ENCODE peak calls at places on chromosomes 7 and 10, in nine cellular contexts. One of them, this sample, is unnamed.

GRCh38 chr10:19745672-19746071 is 70.6 kb upstream of the PLXDC2 start:
- DNase-seq in heart left ventricle: no peak
- DNase-seq in mammary epithelial cell: no peak
- DNase-seq in astrocyte: no peak
- DNase-seq in endothelial cell of umbilical vein: no peak
- DNase-seq in trophoblast cell: no peak
- DNase-seq in SJSA1: no peak
- DNase-seq in breast epithelium: no peak
- DNase-seq in body of pancreas: no peak
- DNase-seq in this sample: no peak

GRCh38 chr7:94178247-94178646 is 174.1 kb upstream of the BET1 start:
- DNase-seq in heart left ventricle: no peak
- DNase-seq in mammary epithelial cell: no peak
- DNase-seq in astrocyte: no peak
- DNase-seq in endothelial cell of umbilical vein: no peak
- DNase-seq in trophoblast cell: no peak
- DNase-seq in SJSA1: no peak
- DNase-seq in breast epithelium: no peak
- DNase-seq in body of pancreas: no peak
- DNase-seq in this sample: no peak

GRCh38 chr7:90520484-90520883 is 51.0 kb downstream of the PTTG1IP2 start:
- DNase-seq in heart left ventricle: no peak
- DNase-seq in mammary epithelial cell: no peak
- DNase-seq in astrocyte: no peak
- DNase-seq in endothelial cell of umbilical vein: peak; percentile 13
- DNase-seq in trophoblast cell: no peak
- DNase-seq in SJSA1: no peak
- DNase-seq in breast epithelium: no peak
- DNase-seq in body of pancreas: no peak
- DNase-seq in this sample: no peak

GRCh38 chr7:150421831-150422230 is 28.6 kb upstream of the GIMAP8 start:
- DNase-seq in heart left ventricle: peak; percentile 6
- DNase-seq in mammary epithelial cell: no peak
- DNase-seq in astrocyte: no peak
- DNase-seq in endothelial cell of umbilical vein: no peak
- DNase-seq in trophoblast cell: no peak
- DNase-seq in SJSA1: no peak
- DNase-seq in breast epithelium: no peak
- DNase-seq in body of pancreas: peak; percentile 9
- DNase-seq in this sample: peak; percentile 25

GRCh38 chr10:71342850-71343773 is 24.1 kb downstream of the SLC29A3 start:
- DNase-seq in heart left ventricle: no peak
- DNase-seq in mammary epithelial cell: no peak
- DNase-seq in astrocyte: no peak
- DNase-seq in endothelial cell of umbilical vein: no peak
- DNase-seq in trophoblast cell: peak; percentile 89
- DNase-seq in SJSA1: no peak
- DNase-seq in breast epithelium: no peak
- DNase-seq in body of pancreas: no peak
- DNase-seq in this sample: no peak

GRCh38 chr10:112579578-112579977 is 132.6 kb downstream of the VTI1A start:
- DNase-seq in heart left ventricle: no peak
- DNase-seq in mammary epithelial cell: no peak
- DNase-seq in astrocyte: no peak
- DNase-seq in endothelial cell of umbilical vein: no peak
- DNase-seq in trophoblast cell: no peak
- DNase-seq in SJSA1: no peak
- DNase-seq in breast epithelium: no peak
- DNase-seq in body of pancreas: no peak
- DNase-seq in this sample: no peak

GRCh38 chr10:64486149-64486548 is 964.9 kb downstream of the REEP3 start:
- DNase-seq in heart left ventricle: no peak
- DNase-seq in mammary epithelial cell: no peak
- DNase-seq in astrocyte: peak; percentile 75
- DNase-seq in endothelial cell of umbilical vein: no peak
- DNase-seq in trophoblast cell: no peak
- DNase-seq in SJSA1: no peak
- DNase-seq in breast epithelium: no peak
- DNase-seq in body of pancreas: no peak
- DNase-seq in this sample: no peak

GRCh38 chr10:49488056-49488455 is 50.9 kb downstream of the ERCC6 start:
- DNase-seq in heart left ventricle: no peak
- DNase-seq in mammary epithelial cell: no peak
- DNase-seq in astrocyte: no peak
- DNase-seq in endothelial cell of umbilical vein: peak; percentile 39
- DNase-seq in trophoblast cell: no peak
- DNase-seq in SJSA1: no peak
- DNase-seq in breast epithelium: no peak
- DNase-seq in body of pancreas: no peak
- DNase-seq in this sample: no peak

DNA sequence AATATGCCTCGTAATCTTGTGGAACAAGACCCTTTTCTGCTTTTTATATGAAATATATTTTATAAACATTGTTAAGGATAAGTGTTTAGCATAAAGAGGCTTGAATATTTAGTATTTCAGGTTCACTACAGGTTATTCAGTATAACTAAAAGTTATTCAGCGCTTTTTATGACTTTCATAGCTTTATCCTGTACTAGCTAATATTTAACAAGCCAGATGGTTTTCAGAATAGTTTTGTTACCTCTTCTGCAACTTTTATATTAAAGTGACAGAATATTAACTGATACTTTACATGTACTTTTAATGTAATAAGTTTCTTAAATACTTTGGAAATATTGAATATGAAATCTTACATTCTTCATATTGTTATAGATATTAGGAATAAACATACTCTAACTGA is 75.4 kb downstream of the CYP51A1 start:
- DNase-seq in heart left ventricle: no peak
- DNase-seq in mammary epithelial cell: no peak
- DNase-seq in astrocyte: no peak
- DNase-seq in endothelial cell of umbilical vein: no peak
- DNase-seq in trophoblast cell: no peak
- DNase-seq in SJSA1: no peak
- DNase-seq in breast epithelium: no peak
- DNase-seq in body of pancreas: no peak
- DNase-seq in this sample: no peak
- H3K4me3 ChIP-seq in heart left ventricle: no peak overlapping the region
- H3K4me3 ChIP-seq in mammary epithelial cell: no peak overlapping the region
- H3K4me3 ChIP-seq in astrocyte: no peak overlapping the region
- H3K4me3 ChIP-seq in endothelial cell of umbilical vein: no peak overlapping the region
- H3K4me3 ChIP-seq in trophoblast cell: no peak overlapping the region
- H3K4me3 ChIP-seq in SJSA1: no peak overlapping the region
- H3K4me3 ChIP-seq in breast epithelium: no peak overlapping the region
- H3K4me3 ChIP-seq in body of pancreas: no peak overlapping the region
- H3K4me3 ChIP-seq in this sample: no peak overlapping the region

DNA sequence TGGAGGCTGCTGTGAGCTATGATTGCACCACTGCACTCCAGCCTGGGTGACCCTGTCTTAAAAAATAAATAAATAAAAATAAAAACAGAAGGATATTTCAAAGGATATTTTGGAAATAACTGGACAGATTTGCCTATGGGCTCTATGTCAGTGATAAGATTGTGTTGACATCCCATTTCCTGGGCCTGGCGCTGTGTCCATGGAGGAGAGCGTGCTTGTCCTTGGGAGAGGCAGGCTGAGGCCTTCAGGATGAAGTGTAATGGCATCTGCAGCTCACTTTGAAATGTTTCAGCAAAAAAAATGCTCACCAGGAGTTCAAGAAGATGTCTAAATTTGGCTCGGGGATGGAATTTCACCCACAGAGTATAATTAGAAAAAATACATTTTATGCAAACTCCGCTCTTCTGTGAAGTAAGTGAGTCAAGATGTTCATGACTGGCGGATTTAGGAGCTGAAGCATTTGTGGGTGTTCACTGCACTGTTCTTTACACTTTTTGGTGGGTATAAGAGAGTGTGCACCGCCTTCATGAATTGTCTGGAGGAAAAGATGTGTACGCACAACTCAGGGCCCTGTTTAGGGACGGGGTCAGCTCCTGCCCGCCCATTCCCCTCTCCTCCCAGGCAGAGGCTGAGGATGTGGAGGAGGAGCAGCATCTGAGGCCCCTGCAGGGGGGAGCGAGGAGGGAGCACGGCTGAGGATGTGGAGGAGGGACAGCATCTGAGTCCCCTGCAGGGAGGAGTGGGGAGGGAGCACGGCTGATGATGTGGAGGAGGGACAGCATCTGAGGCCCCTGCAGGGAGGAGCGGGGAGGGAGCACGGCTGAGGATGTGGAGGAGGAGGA is 18.5 kb upstream of the FOXL3 start:
- DNase-seq in heart left ventricle: no peak
- DNase-seq in mammary epithelial cell: no peak
- DNase-seq in astrocyte: peak; percentile 28
- DNase-seq in endothelial cell of umbilical vein: no peak
- DNase-seq in trophoblast cell: no peak
- DNase-seq in SJSA1: no peak
- DNase-seq in breast epithelium: no peak
- DNase-seq in body of pancreas: no peak
- DNase-seq in this sample: no peak
- H3K9me3 ChIP-seq in heart left ventricle: peaks cover 15% of the 10 kb centered on the region
- H3K9me3 ChIP-seq in mammary epithelial cell: no peaks in the 10 kb centered on the region
- H3K9me3 ChIP-seq in astrocyte: peaks cover 5% of the 10 kb centered on the region
- H3K9me3 ChIP-seq in endothelial cell of umbilical vein: no peaks in the 10 kb centered on the region
- H3K9me3 ChIP-seq in trophoblast cell: peaks cover 33% of the 10 kb centered on the region
- H3K9me3 ChIP-seq in SJSA1: no peaks in the 10 kb centered on the region
- H3K9me3 ChIP-seq in breast epithelium: peaks cover 19% of the 10 kb centered on the region
- H3K9me3 ChIP-seq in body of pancreas: no peaks in the 10 kb centered on the region
- H3K9me3 ChIP-seq in this sample: no peaks in the 10 kb centered on the region

GRCh38 chr10:73859441-73860049 is 14.8 kb downstream of the CAMK2G start:
- DNase-seq in heart left ventricle: no peak
- DNase-seq in mammary epithelial cell: no peak
- DNase-seq in astrocyte: no peak
- DNase-seq in endothelial cell of umbilical vein: no peak
- DNase-seq in trophoblast cell: no peak
- DNase-seq in SJSA1: no peak
- DNase-seq in breast epithelium: no peak
- DNase-seq in body of pancreas: no peak
- DNase-seq in this sample: no peak

GRCh38 chr10:73860050-73860491 is 14.3 kb downstream of the CAMK2G start:
- DNase-seq in heart left ventricle: no peak
- DNase-seq in mammary epithelial cell: no peak
- DNase-seq in astrocyte: no peak
- DNase-seq in endothelial cell of umbilical vein: no peak
- DNase-seq in trophoblast cell: no peak
- DNase-seq in SJSA1: no peak
- DNase-seq in breast epithelium: no peak
- DNase-seq in body of pancreas: no peak
- DNase-seq in this sample: no peak

GRCh38 chr10:73857446-73857845 is 16.9 kb downstream of the CAMK2G start:
- DNase-seq in heart left ventricle: no peak
- DNase-seq in mammary epithelial cell: peak; percentile 62
- DNase-seq in astrocyte: peak; percentile 73
- DNase-seq in endothelial cell of umbilical vein: no peak
- DNase-seq in trophoblast cell: no peak
- DNase-seq in SJSA1: no peak
- DNase-seq in breast epithelium: no peak
- DNase-seq in body of pancreas: no peak
- DNase-seq in this sample: no peak

GRCh38 chr10:73858013-73858708 is 16.2 kb downstream of the CAMK2G start:
- DNase-seq in heart left ventricle: no peak
- DNase-seq in mammary epithelial cell: no peak
- DNase-seq in astrocyte: no peak
- DNase-seq in endothelial cell of umbilical vein: no peak
- DNase-seq in trophoblast cell: no peak
- DNase-seq in SJSA1: no peak
- DNase-seq in breast epithelium: no peak
- DNase-seq in body of pancreas: no peak
- DNase-seq in this sample: no peak

DNA sequence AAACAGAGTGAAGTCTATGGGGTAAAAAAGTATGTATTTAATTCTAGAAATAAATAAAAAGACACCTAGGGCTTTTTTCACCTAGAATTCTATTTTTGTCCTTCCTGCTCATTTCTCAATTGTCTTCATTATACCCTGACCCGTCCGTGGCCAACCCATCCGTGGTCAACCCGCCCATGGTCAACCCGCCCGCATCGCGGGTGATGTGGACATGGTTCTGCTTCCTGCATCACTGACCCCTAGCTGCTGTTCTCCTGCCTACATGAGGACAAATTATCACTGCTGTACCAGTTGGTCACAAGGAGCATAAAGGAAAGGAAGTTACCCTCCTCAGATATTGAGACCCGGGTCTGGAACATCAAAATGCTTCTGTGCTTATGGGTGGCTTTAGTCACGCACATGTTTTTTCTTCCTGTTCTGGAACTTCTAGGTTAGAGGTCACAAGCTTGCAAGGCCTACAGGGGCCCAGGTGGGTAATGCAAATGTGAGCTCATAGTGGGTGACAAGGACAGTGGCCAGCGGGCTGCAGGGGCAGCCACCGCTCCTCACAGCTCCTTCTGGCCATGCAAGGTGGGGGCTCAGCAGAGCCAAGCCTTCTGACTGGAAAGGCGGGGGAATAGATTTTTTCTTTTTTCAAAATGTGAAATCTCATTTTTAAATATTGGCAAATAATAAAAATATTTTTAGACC is 15.5 kb downstream of the CAMK2G start:
- DNase-seq in heart left ventricle: no peak
- DNase-seq in mammary epithelial cell: no peak
- DNase-seq in astrocyte: no peak
- DNase-seq in endothelial cell of umbilical vein: no peak
- DNase-seq in trophoblast cell: no peak
- DNase-seq in SJSA1: no peak
- DNase-seq in breast epithelium: no peak
- DNase-seq in body of pancreas: no peak
- DNase-seq in this sample: no peak
- H3K4me3 ChIP-seq in heart left ventricle: no peak overlapping the region
- H3K4me3 ChIP-seq in mammary epithelial cell: no peak overlapping the region
- H3K4me3 ChIP-seq in astrocyte: no peak overlapping the region
- H3K4me3 ChIP-seq in endothelial cell of umbilical vein: no peak overlapping the region
- H3K4me3 ChIP-seq in trophoblast cell: no peak overlapping the region
- H3K4me3 ChIP-seq in SJSA1: no peak overlapping the region
- H3K4me3 ChIP-seq in breast epithelium: no peak overlapping the region
- H3K4me3 ChIP-seq in body of pancreas: no peak overlapping the region
- H3K4me3 ChIP-seq in this sample: no peak overlapping the region

DNA sequence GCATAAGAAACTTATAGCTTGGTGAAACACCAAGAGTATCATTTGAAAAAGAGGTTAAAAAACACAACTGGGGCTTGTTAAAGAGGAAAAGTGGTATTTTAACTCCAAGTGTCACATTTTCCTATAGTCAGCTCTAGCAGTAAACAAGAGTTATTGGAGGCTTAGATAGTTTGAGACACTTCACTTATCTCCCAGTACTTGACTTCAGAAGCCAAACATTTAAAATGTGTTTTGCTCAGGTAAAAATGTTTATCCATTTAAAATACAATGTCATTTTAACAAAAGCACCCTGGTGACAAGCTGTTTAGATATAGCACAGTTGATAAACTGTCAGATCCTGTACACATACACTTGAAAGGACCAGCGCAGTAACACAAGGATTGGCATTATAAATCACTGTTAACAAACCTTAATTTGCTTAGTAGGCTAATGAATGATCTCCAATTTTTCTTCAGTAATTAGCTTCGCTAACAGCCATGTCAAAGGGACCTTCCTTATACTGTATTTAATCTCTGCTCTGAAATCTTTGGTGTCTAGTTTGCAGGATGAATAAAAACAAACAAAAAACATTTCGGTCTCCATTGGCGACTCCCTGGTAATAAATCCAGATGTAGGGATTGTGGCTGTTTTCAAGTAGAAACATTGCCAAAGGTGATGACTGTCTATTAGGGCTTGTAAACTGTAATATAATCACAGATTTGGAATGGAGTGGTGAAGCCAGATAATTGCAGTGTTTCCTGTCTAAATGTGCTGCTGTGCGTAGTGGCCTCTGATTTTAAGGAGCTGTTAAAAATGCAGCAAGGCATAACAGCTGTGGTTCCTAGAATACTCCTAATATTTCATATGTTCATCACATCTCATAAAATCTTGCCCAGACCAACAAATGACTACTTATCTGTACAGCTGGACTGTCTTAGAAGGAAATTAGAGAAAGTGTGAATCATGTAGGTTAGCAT is 545.1 kb downstream of the AUTS2 start:
- DNase-seq in heart left ventricle: no peak
- DNase-seq in mammary epithelial cell: no peak
- DNase-seq in astrocyte: peak; percentile 77
- DNase-seq in endothelial cell of umbilical vein: no peak
- DNase-seq in trophoblast cell: peak; percentile 7
- DNase-seq in SJSA1: no peak
- DNase-seq in breast epithelium: no peak
- DNase-seq in body of pancreas: no peak
- DNase-seq in this sample: no peak
- H3K9me3 ChIP-seq in heart left ventricle: no peaks in the 10 kb centered on the region
- H3K9me3 ChIP-seq in mammary epithelial cell: no peaks in the 10 kb centered on the region
- H3K9me3 ChIP-seq in astrocyte: no peaks in the 10 kb centered on the region
- H3K9me3 ChIP-seq in endothelial cell of umbilical vein: no peaks in the 10 kb centered on the region
- H3K9me3 ChIP-seq in trophoblast cell: no peaks in the 10 kb centered on the region
- H3K9me3 ChIP-seq in SJSA1: no peaks in the 10 kb centered on the region
- H3K9me3 ChIP-seq in breast epithelium: no peaks in the 10 kb centered on the region
- H3K9me3 ChIP-seq in body of pancreas: no peaks in the 10 kb centered on the region
- H3K9me3 ChIP-seq in this sample: no peaks in the 10 kb centered on the region